ENCODE peak calls at places on chromosomes 16 and 17, in eight cellular contexts. One of them, this sample, is unnamed.
A peak's percentile ranks its signal among the peaks of the same experiment; 100 is the strongest.

GRCh38 chr17:48429638-48430586 is at the start of gene SKAP1:
- DNase-seq in OCI-LY7: no peak
- DNase-seq in gastrocnemius medialis: no peak
- DNase-seq in heart right ventricle: no peak
- DNase-seq in adrenal gland: no peak
- DNase-seq in thoracic aorta: no peak
- DNase-seq in IMR-90: no peak
- DNase-seq in AG04449: no peak
- DNase-seq in this sample: peak; percentile 83

GRCh38 chr17:80981062-80981902 is 10.4 kb upstream of the CHMP6 start:
- DNase-seq in OCI-LY7: peak; percentile 51
- DNase-seq in gastrocnemius medialis: no peak
- DNase-seq in heart right ventricle: no peak
- DNase-seq in adrenal gland: no peak
- DNase-seq in thoracic aorta: no peak
- DNase-seq in IMR-90: no peak
- DNase-seq in AG04449: no peak
- DNase-seq in this sample: peak; percentile 27

GRCh38 chr17:72890711-72891110 is 201.8 kb downstream of the SLC39A11 start:
- DNase-seq in OCI-LY7: no peak
- DNase-seq in gastrocnemius medialis: no peak
- DNase-seq in heart right ventricle: no peak
- DNase-seq in adrenal gland: no peak
- DNase-seq in thoracic aorta: no peak
- DNase-seq in IMR-90: peak; percentile 23
- DNase-seq in AG04449: no peak
- DNase-seq in this sample: no peak

GRCh38 chr16:66434619-66435430 is 7.7 kb downstream of the BEAN1 start:
- DNase-seq in OCI-LY7: no peak
- DNase-seq in gastrocnemius medialis: no peak
- DNase-seq in heart right ventricle: no peak
- DNase-seq in adrenal gland: no peak
- DNase-seq in thoracic aorta: no peak
- DNase-seq in IMR-90: no peak
- DNase-seq in AG04449: no peak
- DNase-seq in this sample: no peak

GRCh38 chr17:59751955-59752413 is 44.5 kb downstream of the VMP1 start:
- DNase-seq in OCI-LY7: no peak
- DNase-seq in gastrocnemius medialis: no peak
- DNase-seq in heart right ventricle: no peak
- DNase-seq in adrenal gland: no peak
- DNase-seq in thoracic aorta: no peak
- DNase-seq in IMR-90: no peak
- DNase-seq in AG04449: no peak
- DNase-seq in this sample: peak; percentile 71

GRCh38 chr17:77681820-77682219 is 276.7 kb upstream of the TNRC6C start:
- DNase-seq in OCI-LY7: no peak
- DNase-seq in gastrocnemius medialis: peak; percentile 50
- DNase-seq in heart right ventricle: peak; percentile 58
- DNase-seq in adrenal gland: peak; percentile 80
- DNase-seq in thoracic aorta: no peak
- DNase-seq in IMR-90: peak; percentile 1
- DNase-seq in AG04449: no peak
- DNase-seq in this sample: no peak

GRCh38 chr16:11202260-11203091 is 53.5 kb downstream of the SOCS1 start:
- DNase-seq in OCI-LY7: no peak
- DNase-seq in gastrocnemius medialis: no peak
- DNase-seq in heart right ventricle: no peak
- DNase-seq in adrenal gland: no peak
- DNase-seq in thoracic aorta: no peak
- DNase-seq in IMR-90: peak; percentile 65
- DNase-seq in AG04449: no peak
- DNase-seq in this sample: peak; percentile 74

GRCh38 chr16:87681990-87682570 is 79.8 kb downstream of the JPH3 start:
- DNase-seq in OCI-LY7: peak; percentile 69
- DNase-seq in gastrocnemius medialis: no peak
- DNase-seq in heart right ventricle: no peak
- DNase-seq in adrenal gland: no peak
- DNase-seq in thoracic aorta: no peak
- DNase-seq in IMR-90: peak; percentile 78
- DNase-seq in AG04449: peak; percentile 14
- DNase-seq in this sample: no peak

GRCh38 chr16:14057878-14058382 is 13.2 kb upstream of the MRTFB start:
- DNase-seq in OCI-LY7: no peak
- DNase-seq in gastrocnemius medialis: no peak
- DNase-seq in heart right ventricle: peak; percentile 52
- DNase-seq in adrenal gland: no peak
- DNase-seq in thoracic aorta: peak; percentile 12
- DNase-seq in IMR-90: no peak
- DNase-seq in AG04449: no peak
- DNase-seq in this sample: no peak

GRCh38 chr16:78184554-78185183 is 85.2 kb downstream of the WWOX start:
- DNase-seq in OCI-LY7: no peak
- DNase-seq in gastrocnemius medialis: no peak
- DNase-seq in heart right ventricle: no peak
- DNase-seq in adrenal gland: no peak
- DNase-seq in thoracic aorta: no peak
- DNase-seq in IMR-90: peak; percentile 82
- DNase-seq in AG04449: no peak
- DNase-seq in this sample: no peak

GRCh38 chr17:29412780-29413565 is 22.8 kb downstream of the TAOK1 start:
- DNase-seq in OCI-LY7: no peak
- DNase-seq in gastrocnemius medialis: no peak
- DNase-seq in heart right ventricle: no peak
- DNase-seq in adrenal gland: peak; percentile 30
- DNase-seq in thoracic aorta: no peak
- DNase-seq in IMR-90: peak; percentile 78
- DNase-seq in AG04449: peak; percentile 52
- DNase-seq in this sample: no peak

DNA sequence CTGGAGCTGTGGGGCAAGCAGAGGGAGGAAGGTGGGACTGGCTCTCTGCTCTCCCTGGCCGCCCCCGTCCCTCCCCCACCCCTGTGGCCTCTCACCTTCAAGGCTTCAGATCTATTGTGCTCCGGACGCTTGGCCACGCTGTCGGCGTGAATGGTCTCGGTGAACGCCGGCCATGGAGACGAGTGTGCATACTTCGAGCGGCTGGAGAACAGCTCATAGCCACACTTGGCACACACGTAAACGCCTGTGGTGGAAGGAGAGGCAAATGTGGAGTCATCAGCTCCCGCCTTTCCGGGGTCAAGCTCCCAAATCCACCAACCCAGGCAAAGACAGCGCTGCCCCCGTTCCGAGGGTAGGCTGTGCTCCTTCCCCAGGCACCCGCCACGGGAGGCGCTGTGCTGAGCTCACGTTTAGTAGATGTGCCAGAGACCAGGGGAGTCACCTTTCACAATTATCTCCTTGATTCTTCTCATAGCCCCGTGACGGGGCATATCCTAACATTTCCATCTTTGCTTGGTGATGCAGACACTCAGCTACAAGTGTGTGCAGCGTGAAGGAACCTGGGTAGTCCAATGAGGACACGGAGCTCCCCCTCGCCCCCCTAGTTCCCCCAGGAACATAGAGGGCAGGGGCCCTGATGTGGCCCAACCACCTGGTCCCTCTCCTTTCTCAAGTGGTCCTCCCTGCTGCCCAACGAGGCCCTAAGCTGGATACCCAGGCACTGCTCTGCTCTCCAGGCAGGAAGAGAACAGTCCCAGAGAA is 1.7 kb downstream of the MSRB1 start:
- DNase-seq in OCI-LY7: peak; percentile 35
- DNase-seq in gastrocnemius medialis: no peak
- DNase-seq in heart right ventricle: no peak
- DNase-seq in adrenal gland: no peak
- DNase-seq in thoracic aorta: no peak
- DNase-seq in IMR-90: no peak
- DNase-seq in AG04449: no peak
- DNase-seq in this sample: no peak
- H3K4me3 ChIP-seq in OCI-LY7: peak overlapping the region; percentile 84
- H3K4me3 ChIP-seq in gastrocnemius medialis: peak overlapping the region; percentile 81
- H3K4me3 ChIP-seq in heart right ventricle: peak overlapping the region; percentile 64
- H3K4me3 ChIP-seq in adrenal gland: no peak overlapping the region
- H3K4me3 ChIP-seq in thoracic aorta: peak overlapping the region; percentile 97
- H3K4me3 ChIP-seq in IMR-90: no peak overlapping the region
- H3K4me3 ChIP-seq in AG04449: peak overlapping the region; percentile 87
- H3K4me3 ChIP-seq in this sample: no peak overlapping the region

GRCh38 chr16:48905632-48906031 is 295.7 kb upstream of the N4BP1 start:
- DNase-seq in OCI-LY7: no peak
- DNase-seq in gastrocnemius medialis: no peak
- DNase-seq in heart right ventricle: no peak
- DNase-seq in adrenal gland: no peak
- DNase-seq in thoracic aorta: no peak
- DNase-seq in IMR-90: no peak
- DNase-seq in AG04449: no peak
- DNase-seq in this sample: no peak

GRCh38 chr16:48901712-48902374 is 291.9 kb upstream of the N4BP1 start:
- DNase-seq in OCI-LY7: peak; percentile 27
- DNase-seq in gastrocnemius medialis: no peak
- DNase-seq in heart right ventricle: no peak
- DNase-seq in adrenal gland: no peak
- DNase-seq in thoracic aorta: no peak
- DNase-seq in IMR-90: no peak
- DNase-seq in AG04449: no peak
- DNase-seq in this sample: no peak

GRCh38 chr16:48906076-48906475 is 296.1 kb upstream of the N4BP1 start:
- DNase-seq in OCI-LY7: no peak
- DNase-seq in gastrocnemius medialis: no peak
- DNase-seq in heart right ventricle: no peak
- DNase-seq in adrenal gland: no peak
- DNase-seq in thoracic aorta: no peak
- DNase-seq in IMR-90: no peak
- DNase-seq in AG04449: no peak
- DNase-seq in this sample: no peak

GRCh38 chr16:48904333-48904732 is 294.4 kb upstream of the N4BP1 start:
- DNase-seq in OCI-LY7: no peak
- DNase-seq in gastrocnemius medialis: no peak
- DNase-seq in heart right ventricle: no peak
- DNase-seq in adrenal gland: no peak
- DNase-seq in thoracic aorta: no peak
- DNase-seq in IMR-90: no peak
- DNase-seq in AG04449: no peak
- DNase-seq in this sample: no peak

DNA sequence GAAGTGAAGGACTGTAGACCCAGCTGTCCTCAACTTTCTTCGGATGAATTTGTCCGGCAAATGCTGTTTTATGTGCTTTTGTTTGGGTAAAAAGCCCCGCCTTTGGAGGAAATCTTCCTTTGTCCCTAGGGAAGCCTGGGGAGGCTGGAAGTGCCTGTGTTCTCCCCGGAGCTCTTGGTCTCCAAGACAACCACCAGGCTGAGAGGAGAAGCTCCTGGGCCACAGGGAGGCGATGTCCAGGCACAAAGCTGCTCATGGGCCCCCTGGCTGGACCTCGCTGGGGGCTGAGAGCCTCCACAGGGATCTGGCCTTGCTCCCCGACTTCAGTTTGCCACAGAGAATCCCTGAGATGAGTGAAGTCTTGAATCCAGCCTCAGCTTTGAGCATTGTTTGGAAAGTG is 293.1 kb upstream of the N4BP1 start:
- DNase-seq in OCI-LY7: no peak
- DNase-seq in gastrocnemius medialis: no peak
- DNase-seq in heart right ventricle: no peak
- DNase-seq in adrenal gland: no peak
- DNase-seq in thoracic aorta: no peak
- DNase-seq in IMR-90: no peak
- DNase-seq in AG04449: no peak
- DNase-seq in this sample: no peak
- TF ChIP-seq CTCF in OCI-LY7: no peak
- TF ChIP-seq CTCF in gastrocnemius medialis: no peak
- TF ChIP-seq CTCF in heart right ventricle: no peak
- TF ChIP-seq CTCF in adrenal gland: no peak
- TF ChIP-seq CTCF in thoracic aorta: no peak
- TF ChIP-seq CTCF in IMR-90: no peak
- TF ChIP-seq CTCF in AG04449: no peak
- TF ChIP-seq CTCF in this sample: peak; percentile 4

GRCh38 chr16:81005644-81006471 is 827 bp downstream of the CMC2 start:
- DNase-seq in OCI-LY7: no peak
- DNase-seq in gastrocnemius medialis: peak; percentile 48
- DNase-seq in heart right ventricle: peak; percentile 80
- DNase-seq in adrenal gland: peak; percentile 88
- DNase-seq in thoracic aorta: no peak
- DNase-seq in IMR-90: peak; percentile 23
- DNase-seq in AG04449: no peak
- DNase-seq in this sample: no peak

GRCh38 chr16:81006472-81007311 is at the start of the genes CENPN and CMC2:
- DNase-seq in OCI-LY7: peak; percentile 98
- DNase-seq in gastrocnemius medialis: peak; percentile 97
- DNase-seq in heart right ventricle: peak; percentile 98
- DNase-seq in adrenal gland: peak; percentile 100
- DNase-seq in thoracic aorta: peak; percentile 99
- DNase-seq in IMR-90: peak; percentile 99
- DNase-seq in AG04449: peak; percentile 96
- DNase-seq in this sample: peak; percentile 99

GRCh38 chr16:81003610-81004460 is 2.9 kb downstream of the CMC2 start:
- DNase-seq in OCI-LY7: peak; percentile 6
- DNase-seq in gastrocnemius medialis: no peak
- DNase-seq in heart right ventricle: no peak
- DNase-seq in adrenal gland: no peak
- DNase-seq in thoracic aorta: no peak
- DNase-seq in IMR-90: peak; percentile 47
- DNase-seq in AG04449: peak; percentile 10
- DNase-seq in this sample: no peak

GRCh38 chr16:81004646-81005353 is 1.9 kb downstream of the CMC2 start:
- DNase-seq in OCI-LY7: peak; percentile 78
- DNase-seq in gastrocnemius medialis: no peak
- DNase-seq in heart right ventricle: peak; percentile 46
- DNase-seq in adrenal gland: no peak
- DNase-seq in thoracic aorta: no peak
- DNase-seq in IMR-90: peak; percentile 62
- DNase-seq in AG04449: no peak
- DNase-seq in this sample: peak; percentile 45

DNA sequence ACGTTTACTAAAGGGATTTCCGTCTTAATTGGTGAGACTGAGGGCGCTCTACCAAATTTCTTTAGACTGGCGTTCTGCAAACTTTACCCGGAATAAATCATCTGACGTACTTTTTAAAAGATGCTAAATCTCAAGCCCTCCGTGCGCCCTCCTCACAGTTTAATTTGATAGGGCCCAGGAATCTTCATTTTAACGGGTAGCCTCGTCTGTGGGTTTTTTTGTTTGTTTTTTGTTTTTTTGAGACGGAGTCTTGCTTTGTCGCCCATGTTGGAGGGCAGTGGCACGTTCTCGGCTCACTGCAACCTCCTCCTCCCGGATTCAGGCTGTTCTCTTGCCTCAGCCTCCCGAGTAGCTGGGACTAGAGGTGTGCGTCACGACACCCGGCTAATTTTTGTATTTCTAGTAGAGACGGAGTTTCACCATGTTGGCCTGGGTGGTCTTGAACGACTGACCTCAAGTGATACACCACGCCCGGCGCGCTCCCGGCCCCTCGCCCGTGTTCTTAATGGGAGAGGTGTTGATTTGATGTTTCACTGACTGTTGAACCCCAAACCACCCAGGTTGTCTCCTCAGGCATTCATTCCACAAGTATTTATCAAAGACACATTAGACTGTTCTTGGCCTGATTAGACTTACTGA is 1.3 kb downstream of the CENPN start:
- DNase-seq in OCI-LY7: no peak
- DNase-seq in gastrocnemius medialis: no peak
- DNase-seq in heart right ventricle: no peak
- DNase-seq in adrenal gland: no peak
- DNase-seq in thoracic aorta: no peak
- DNase-seq in IMR-90: no peak
- DNase-seq in AG04449: no peak
- DNase-seq in this sample: no peak
- H3K4me3 ChIP-seq in OCI-LY7: peak overlapping the region; percentile 75
- H3K4me3 ChIP-seq in gastrocnemius medialis: peak overlapping the region; percentile 98
- H3K4me3 ChIP-seq in heart right ventricle: peak overlapping the region; percentile 95
- H3K4me3 ChIP-seq in adrenal gland: peak overlapping the region; percentile 18
- H3K4me3 ChIP-seq in thoracic aorta: peak overlapping the region; percentile 89
- H3K4me3 ChIP-seq in IMR-90: peak overlapping the region; percentile 67
- H3K4me3 ChIP-seq in AG04449: peak overlapping the region; percentile 98
- H3K4me3 ChIP-seq in this sample: peak overlapping the region; percentile 94

GRCh38 chr17:78925234-78925633 is at the start of gene TIMP2:
- DNase-seq in OCI-LY7: peak; percentile 52
- DNase-seq in gastrocnemius medialis: peak; percentile 64
- DNase-seq in heart right ventricle: peak; percentile 90
- DNase-seq in adrenal gland: peak; percentile 92
- DNase-seq in thoracic aorta: peak; percentile 49
- DNase-seq in IMR-90: peak; percentile 83
- DNase-seq in AG04449: no peak
- DNase-seq in this sample: no peak
- TF ChIP-seq CTCF in OCI-LY7: no peak
- TF ChIP-seq CTCF in gastrocnemius medialis: peak; percentile 21
- TF ChIP-seq CTCF in heart right ventricle: peak; percentile 39
- TF ChIP-seq CTCF in adrenal gland: no peak
- TF ChIP-seq CTCF in thoracic aorta: peak; percentile 16
- TF ChIP-seq CTCF in IMR-90: peak; percentile 2
- TF ChIP-seq CTCF in AG04449: peak; percentile 13
- TF ChIP-seq CTCF in this sample: peak; percentile 24

This sample was measured in GM06990.